ENCODE peak calls at places on chromosomes 7 and 10, in nine cellular contexts. W, J, Y, B, X, K, A, D and F are unnamed samples.

GRCh38 chr7:79401254-79401653 is 52.2 kb downstream of the MAGI2 start:
- DNase-seq in B (no peak), X (no peak), J (no peak), Y (no peak), A (no peak), D (no peak), W (no peak), K (no peak), F (no peak)

GRCh38 chr7:19024261-19024660 is 93.2 kb downstream of the TWIST1 start:
- DNase-seq in Y (no peak), X (peak), W (no peak), B (no peak), K (no peak), J (no peak), A (no peak), D (no peak), F (no peak)

GRCh38 chr7:13352677-13353076 is 636.8 kb downstream of the ETV1 start:
- DNase-seq in Y (no peak), D (no peak), A (no peak), B (no peak), W (no peak), X (no peak), K (no peak), J (no peak), F (no peak)

GRCh38 chr10:16640153-16640552 is 118.5 kb upstream of the C1QL3 start:
- DNase-seq in K (no peak), W (no peak), B (no peak), J (no peak), X (no peak), D (no peak), A (no peak), Y (no peak), F (no peak)

GRCh38 chr7:18357691-18358090 is 137.9 kb upstream of the HDAC9 start:
- DNase-seq in J (no peak), K (no peak), D (no peak), Y (no peak), A (no peak), W (no peak), B (no peak), X (peak), F (no peak)

GRCh38 chr7:95004618-95005282 is 97.4 kb downstream of the PPP1R9A start:
- DNase-seq in D (no peak), K (no peak), B (no peak), Y (no peak), J (no peak), X (no peak), W (no peak), A (no peak), F (no peak)

GRCh38 chr10:82874671-82875070 is 999.7 kb downstream of the NRG3 start:
- DNase-seq in K (no peak), A (no peak), X (no peak), D (no peak), J (no peak), W (no peak), Y (no peak), B (no peak), F (no peak)

GRCh38 chr7:93973134-93973533 is 31.0 kb downstream of the BET1 start:
- DNase-seq in B (no peak), A (no peak), J (no peak), W (no peak), X (peak), D (no peak), K (no peak), Y (no peak), F (no peak)

GRCh38 chr7:148481965-148482626 is 108.5 kb upstream of the C7orf33 start:
- DNase-seq in Y (no peak), X (no peak), A (no peak), K (no peak), B (no peak), W (no peak), D (no peak), J (no peak), F (no peak)

GRCh38 chr7:94584113-94584512 is 71.8 kb downstream of the SGCE start:
- DNase-seq in D (no peak), Y (peak), A (peak), X (peak), B (no peak), J (peak), W (no peak), K (peak), F (no peak)

GRCh38 chr10:9331583-9332008 is 1277.1 kb downstream of the GATA3 start:
- DNase-seq in J (peak), X (peak), D (no peak), Y (no peak), B (no peak), W (no peak), K (no peak), A (no peak), F (no peak)

GRCh38 chr7:149729983-149730801 is 43.2 kb downstream of the ZNF467 start:
- DNase-seq in D (no peak), K (no peak), A (no peak), X (no peak), Y (no peak), B (no peak), W (no peak), J (no peak), F (no peak)

GRCh38 chr7:150466477-150466876 is 16.0 kb downstream of the GIMAP8 start:
- DNase-seq in K (no peak), B (no peak), A (no peak), W (no peak), X (no peak), D (no peak), Y (no peak), J (no peak), F (no peak)

GRCh38 chr7:34453150-34453549 is 204.9 kb upstream of the NPSR1 start:
- DNase-seq in A (no peak), Y (no peak), W (no peak), K (no peak), B (no peak), X (peak), D (no peak), J (no peak), F (no peak)

GRCh38 chr10:809671-810350 is 120.3 kb upstream of the DIP2C start:
- DNase-seq in Y (no peak), K (no peak), X (no peak), J (no peak), W (no peak), D (no peak), A (no peak), B (no peak), F (no peak)

GRCh38 chr10:137606-138005 is 2.4 kb downstream of the ZMYND11 start:
- DNase-seq in B (no peak), D (no peak), X (peak), J (no peak), W (no peak), K (no peak), A (no peak), Y (no peak), F (no peak)

GRCh38 chr10:87053121-87053520 is 33.0 kb downstream of the FAM25A start:
- DNase-seq in J (no peak), W (peak), X (no peak), A (peak), D (no peak), B (no peak), Y (peak), K (peak), F (peak)

GRCh38 chr10:13672505-13672904 is 85.7 kb downstream of the PRPF18 start:
- DNase-seq in W (no peak), X (no peak), Y (no peak), K (no peak), J (no peak), D (no peak), A (no peak), B (no peak), F (no peak)

GRCh38 chr7:22853674-22854157 is 31.1 kb upstream of the TOMM7 start:
- DNase-seq in D (no peak), J (no peak), B (peak), A (peak), K (peak), W (no peak), Y (no peak), X (no peak), F (peak)

GRCh38 chr7:71718563-71718962 is 586.6 kb downstream of the GALNT17 start:
- DNase-seq in K (no peak), X (no peak), B (no peak), J (no peak), Y (no peak), W (no peak), A (no peak), D (no peak), F (no peak)

GRCh38 chr7:329691-330281 is 39.8 kb downstream of the FOXL3 start:
- DNase-seq in X (no peak), D (no peak), W (no peak), A (peak), K (peak), J (no peak), B (peak), Y (no peak), F (no peak)

GRCh38 chr7:4882169-4882741 is 1.3 kb downstream of the RADIL start:
- DNase-seq in Y (peak), X (peak), B (peak), W (peak), J (no peak), D (peak), K (peak), A (peak), F (peak)

GRCh38 chr10:18607503-18607902 is 43.9 kb downstream of the NSUN6 start:
- DNase-seq in A (no peak), W (no peak), D (peak), X (peak), J (peak), Y (peak), K (peak), B (peak), F (no peak)

GRCh38 chr10:115355162-115355760 is 262.1 kb downstream of the ATRNL1 start:
- DNase-seq in W (no peak), D (no peak), Y (peak), K (no peak), J (peak), X (peak), B (peak), A (peak), F (peak)

GRCh38 chr7:120398284-120399000 is 125.5 kb downstream of the KCND2 start:
- DNase-seq in X (no peak), Y (no peak), A (no peak), W (no peak), K (no peak), D (no peak), B (no peak), J (no peak), F (no peak)
- TF ChIP-seq POLR2A in X (no peak), Y (no peak), A (no peak), W (no peak), K (no peak), D (no peak), B (no peak), J (no peak), F (no peak)

GRCh38 chr10:6088721-6089333 is at the start of gene RBM17:
- DNase-seq in W (peak), K (peak), Y (peak), D (peak), X (peak), A (peak), J (peak), B (peak), F (peak)
- TF ChIP-seq POLR2A in W (peak), K (no peak), Y (no peak), D (peak), X (peak), A (peak), J (peak), B (no peak), F (no peak)

GRCh38 chr10:80535671-80536360 is 1.9 kb upstream of the SH2D4B start:
- DNase-seq in B (peak), Y (peak), W (peak), A (no peak), D (peak), K (peak), X (no peak), J (no peak), F (peak)
- TF ChIP-seq POLR2A in B (peak), Y (peak), W (no peak), A (no peak), D (no peak), K (no peak), X (no peak), J (no peak), F (no peak)

DNA sequence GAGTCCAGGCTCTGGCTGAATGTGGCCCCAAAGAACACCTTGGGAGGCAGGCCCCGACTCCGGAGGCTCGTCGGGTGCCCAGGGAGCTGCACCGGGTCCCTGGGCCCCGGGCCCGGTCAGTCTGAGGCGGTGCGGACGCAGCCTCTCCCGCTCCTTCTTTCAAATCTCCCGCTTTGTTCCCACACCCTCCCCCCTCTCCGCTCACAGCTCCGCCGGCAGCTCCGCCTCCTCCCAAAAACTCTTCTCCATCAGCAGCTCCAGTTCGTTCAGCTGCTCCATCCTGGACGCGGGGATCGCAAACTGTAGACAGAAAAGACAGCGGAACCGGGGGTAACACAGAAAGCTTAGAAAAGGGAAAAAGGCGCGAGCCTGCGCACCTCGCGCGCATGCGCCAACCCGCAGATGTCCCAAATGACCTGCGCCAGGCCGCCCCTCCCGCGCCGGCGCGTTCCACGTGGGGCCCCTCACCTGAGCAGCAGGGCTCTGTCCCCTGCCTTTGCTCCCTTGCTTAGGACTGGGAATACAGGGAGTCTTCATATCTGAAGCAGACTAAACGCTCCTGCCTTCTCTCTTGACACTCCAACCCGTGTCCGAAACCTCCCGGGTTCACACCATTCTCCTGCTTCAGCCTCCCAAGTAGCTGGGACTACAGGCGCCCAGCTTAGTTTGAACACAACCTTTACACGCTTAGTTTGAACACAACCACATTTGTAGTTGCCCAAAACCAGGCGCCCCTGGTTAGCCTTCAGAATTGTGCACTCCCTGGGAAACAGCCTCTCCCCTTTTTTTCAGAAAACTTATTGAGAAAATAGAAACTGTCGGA is at the start of gene DNA2:
- DNase-seq in W (peak), K (peak), B (peak), Y (peak), A (peak), D (peak), X (peak), J (peak), F (peak)
- TF ChIP-seq POLR2A in W (no peak), K (no peak), B (no peak), Y (no peak), A (no peak), D (no peak), X (no peak), J (peak), F (no peak)

DNA sequence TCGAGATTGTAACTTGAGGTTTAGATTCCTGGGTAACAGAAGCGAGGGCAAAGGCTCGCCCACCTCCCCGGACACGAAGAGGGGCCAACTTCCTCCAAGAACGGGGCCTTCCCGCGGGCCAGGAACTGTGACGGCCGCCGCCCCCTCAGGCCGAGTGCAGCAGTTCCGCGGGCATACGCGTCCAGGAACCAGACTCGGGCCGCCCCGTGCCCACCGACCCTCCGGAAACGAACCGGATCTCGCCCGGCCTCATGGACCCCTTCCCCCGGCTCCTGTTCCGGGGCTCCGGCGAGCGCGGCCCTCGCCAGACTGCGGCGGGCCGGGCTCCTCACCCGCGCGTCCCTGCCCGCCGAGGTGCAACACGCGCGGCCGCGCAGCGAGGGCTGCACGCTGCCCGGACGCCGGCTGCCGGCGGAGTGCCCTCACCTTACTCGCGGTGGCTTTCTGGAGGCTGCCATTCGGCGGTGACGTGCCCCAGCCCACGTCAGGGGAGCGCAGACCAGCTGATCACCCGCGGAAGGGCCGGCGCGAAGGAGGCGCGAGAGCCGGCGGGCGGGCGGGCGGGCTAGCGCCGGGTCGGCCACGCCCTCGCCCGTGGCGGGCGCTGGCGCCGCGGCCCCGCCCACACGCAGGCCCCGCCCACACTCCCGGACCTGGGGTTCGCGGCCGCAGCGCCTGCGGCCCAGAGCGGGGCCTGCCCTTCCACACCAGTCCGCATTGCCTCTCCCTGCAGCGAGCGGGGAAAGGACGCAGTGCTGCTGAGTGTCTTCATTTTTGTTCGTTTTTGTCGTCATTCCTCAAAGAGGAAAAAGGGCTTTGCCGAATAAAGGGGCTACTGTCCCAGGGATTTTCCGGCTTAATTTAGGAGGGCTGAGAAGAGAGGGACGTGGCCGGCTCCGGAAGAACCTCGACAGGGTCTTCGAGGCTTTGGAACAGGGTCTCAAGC is at the start of gene XPNPEP1:
- DNase-seq in A (peak), J (peak), Y (peak), X (peak), W (peak), K (peak), B (peak), D (peak), F (peak)
- TF ChIP-seq POLR2A in A (peak), J (peak), Y (peak), X (peak), W (peak), K (peak), B (peak), D (peak), F (peak)

GRCh38 chr10:14826430-14826829 is 11.4 kb downstream of the CDNF start:
- DNase-seq in J (no peak), B (no peak), K (no peak), W (no peak), Y (no peak), D (no peak), X (no peak), A (no peak), F (no peak)

GRCh38 chr10:14821635-14822375 is 16.0 kb downstream of the CDNF start:
- DNase-seq in W (no peak), D (no peak), K (no peak), X (no peak), Y (no peak), B (peak), A (no peak), J (no peak), F (no peak)

GRCh38 chr10:14820775-14821154 is 17.1 kb downstream of the CDNF start:
- DNase-seq in Y (no peak), X (no peak), W (no peak), A (no peak), D (no peak), B (no peak), K (no peak), J (no peak), F (no peak)

GRCh38 chr10:14822879-14823755 is 14.7 kb downstream of the CDNF start:
- DNase-seq in D (no peak), Y (peak), B (peak), J (peak), X (peak), K (peak), W (peak), A (no peak), F (peak)

GRCh38 chr10:14823966-14824365 is 13.9 kb downstream of the CDNF start:
- DNase-seq in K (no peak), D (no peak), W (no peak), B (no peak), Y (no peak), A (no peak), X (no peak), J (no peak), F (no peak)
- TF ChIP-seq POLR2A in K (no peak), D (no peak), W (no peak), B (no peak), Y (no peak), A (no peak), X (no peak), J (no peak), F (no peak)

GRCh38 chr7:156947120-156947843 is 2.2 kb upstream of the NOM1 start:
- DNase-seq in W (no peak), J (peak), Y (peak), B (no peak), X (no peak), A (no peak), K (no peak), D (no peak), F (no peak)

GRCh38 chr7:156950381-156950858 is 908 bp downstream of the NOM1 start:
- DNase-seq in A (no peak), K (no peak), Y (no peak), D (no peak), W (no peak), X (peak), J (no peak), B (no peak), F (no peak)

GRCh38 chr7:156944876-156945275 is 4.6 kb upstream of the NOM1 start:
- DNase-seq in J (no peak), X (no peak), Y (no peak), B (no peak), K (no peak), A (no peak), D (no peak), W (no peak), F (no peak)

GRCh38 chr7:156948361-156948760 is 1.2 kb upstream of the NOM1 start:
- DNase-seq in Y (no peak), J (no peak), W (no peak), D (no peak), B (no peak), X (no peak), A (no peak), K (no peak), F (no peak)

GRCh38 chr7:156949541-156950380 is at the start of gene NOM1:
- DNase-seq in A (peak), K (peak), X (peak), Y (peak), W (peak), D (peak), B (peak), J (peak), F (peak)
- TF ChIP-seq POLR2A in A (no peak), K (no peak), X (peak), Y (peak), W (no peak), D (peak), B (peak), J (peak), F (no peak)

GRCh38 chr10:128814024-128814423 is 653.0 kb upstream of the MGMT start:
- DNase-seq in W (no peak), D (no peak), X (no peak), K (no peak), A (no peak), J (no peak), B (no peak), Y (no peak), F (no peak)

GRCh38 chr10:128803790-128804189 is 663.3 kb upstream of the MGMT start:
- DNase-seq in D (no peak), K (no peak), W (no peak), Y (no peak), X (no peak), J (no peak), A (no peak), B (no peak), F (no peak)

GRCh38 chr10:128804411-128804810 is 662.6 kb upstream of the MGMT start:
- DNase-seq in D (no peak), J (no peak), A (no peak), Y (no peak), X (no peak), B (no peak), K (no peak), W (no peak), F (no peak)

GRCh38 chr10:128811943-128812342 is 655.1 kb upstream of the MGMT start:
- DNase-seq in A (no peak), K (no peak), B (no peak), D (no peak), X (no peak), W (peak), J (no peak), Y (peak), F (no peak)

GRCh38 chr10:128808921-128809440 is 658.1 kb upstream of the MGMT start:
- DNase-seq in D (no peak), X (no peak), W (no peak), J (no peak), Y (no peak), B (no peak), A (no peak), K (no peak), F (no peak)
- TF ChIP-seq POLR2A in D (no peak), X (no peak), W (no peak), J (no peak), Y (no peak), B (no peak), A (no peak), K (no peak), F (no peak)

GRCh38 chr10:79356104-79356503 is 8.8 kb downstream of the PPIF start:
- DNase-seq in W (no peak), B (no peak), X (no peak), Y (no peak), J (no peak), K (no peak), D (no peak), A (no peak), F (peak)

GRCh38 chr10:79353726-79354125 is 6.5 kb downstream of the PPIF start:
- DNase-seq in W (no peak), B (no peak), X (no peak), J (no peak), K (no peak), Y (no peak), A (no peak), D (no peak), F (peak)

GRCh38 chr10:79355420-79356010 is 8.2 kb downstream of the PPIF start:
- DNase-seq in W (no peak), K (no peak), X (no peak), B (no peak), J (no peak), A (no peak), D (no peak), Y (no peak), F (peak)

GRCh38 chr10:79354141-79354540 is 6.9 kb downstream of the PPIF start:
- DNase-seq in W (no peak), D (no peak), Y (no peak), K (no peak), B (no peak), A (no peak), X (no peak), J (no peak), F (peak)

GRCh38 chr10:79354615-79355014 is 7.3 kb downstream of the PPIF start:
- DNase-seq in D (no peak), X (no peak), K (no peak), A (no peak), J (no peak), B (no peak), W (no peak), Y (no peak), F (peak)
- TF ChIP-seq POLR2A in D (no peak), X (no peak), K (no peak), A (no peak), J (peak), B (no peak), W (no peak), Y (no peak), F (no peak)